ENCODE peak calls at places on chromosomes 11 and 22, in five cellular contexts. H is tibial nerve; B is activated naive CD8-positive, alpha-beta T cell treated with anti-CD3 and anti-CD28 coated beads, Interleukin-2, amount 10 ng/mL, durations not matched to agents 7 days and 5 days; L is hepatic stellate cell; T is HT1080. U is an unnamed sample.

GRCh38 chr11:59776210-59777066 is 21.3 kb downstream of the STX3 start:
- DNase-seq in B (no peak), T (peak), L (peak), H (no peak), U (no peak)

GRCh38 chr11:19252394-19253148 is 11.8 kb upstream of the E2F8 start:
- DNase-seq in B (no peak), H (no peak), T (no peak), L (no peak), U (no peak)

GRCh38 chr22:38540731-38541130 is 29.3 kb downstream of the DMC1 start:
- DNase-seq in H (no peak), L (no peak), T (no peak), B (no peak), U (no peak)

GRCh38 chr22:50302564-50302963 is 4.9 kb downstream of the PLXNB2 start:
- DNase-seq in H (no peak), T (no peak), L (no peak), B (no peak), U (no peak)

GRCh38 chr22:45905326-45905923 is 71.5 kb downstream of the WNT7B start:
- DNase-seq in T (no peak), L (no peak), H (no peak), B (no peak), U (no peak)

GRCh38 chr22:22884888-22885840 is 2.5 kb upstream of the IGLL5 start:
- DNase-seq in L (no peak), H (no peak), B (peak), T (no peak), U (no peak)

GRCh38 chr11:42012261-42012660 is 552.8 kb upstream of the LRRC4C start:
- DNase-seq in B (no peak), T (no peak), H (no peak), L (no peak), U (no peak)

GRCh38 chr11:106167085-106167484 is 89.6 kb downstream of the AASDHPPT start:
- DNase-seq in B (no peak), H (no peak), T (no peak), L (no peak), U (no peak)

GRCh38 chr22:37563153-37564081 is 3.1 kb downstream of the CDC42EP1 start:
- DNase-seq in L (peak), T (peak), H (peak), B (no peak), U (no peak)

GRCh38 chr11:91859666-91860065 is 365.0 kb upstream of the FAT3 start:
- DNase-seq in T (no peak), H (no peak), L (no peak), B (no peak), U (no peak)

GRCh38 chr22:32334640-32335365 is 22.9 kb upstream of the RFPL3 start:
- DNase-seq in T (no peak), H (no peak), L (no peak), B (no peak), U (no peak)

GRCh38 chr22:36027960-36028645 is 521 bp downstream of the RBFOX2 start:
- DNase-seq in B (peak), H (no peak), T (no peak), L (peak), U (peak)